ENCODE peak calls at places on chromosome 20, in six cellular contexts. One of them, this sample, is unnamed.
A peak's percentile ranks its signal among the peaks of the same experiment; 100 is the strongest.

GRCh38 chr20:1844723-1845523 is 50.3 kb upstream of the SIRPA start:
- DNase-seq in astrocyte: peak; percentile 43
- DNase-seq in left cardiac atrium: peak; percentile 52
- DNase-seq in C1 segment of cervical spinal cord: no peak
- DNase-seq in central memory CD4-positive, alpha-beta T cell: no peak
- DNase-seq in lower lobe of right lung: peak; percentile 71
- DNase-seq in this sample: peak; percentile 86

GRCh38 chr20:43388267-43389081 is 69.2 kb upstream of the SRSF6 start:
- DNase-seq in astrocyte: peak; percentile 12
- DNase-seq in left cardiac atrium: peak; percentile 86
- DNase-seq in C1 segment of cervical spinal cord: no peak
- DNase-seq in central memory CD4-positive, alpha-beta T cell: no peak
- DNase-seq in lower lobe of right lung: peak; percentile 62
- DNase-seq in this sample: no peak

GRCh38 chr20:63067721-63068560 is 61.2 kb upstream of the BHLHE23 start:
- DNase-seq in astrocyte: no peak
- DNase-seq in left cardiac atrium: peak; percentile 11
- DNase-seq in C1 segment of cervical spinal cord: no peak
- DNase-seq in central memory CD4-positive, alpha-beta T cell: no peak
- DNase-seq in lower lobe of right lung: peak; percentile 35
- DNase-seq in this sample: no peak

GRCh38 chr20:55353206-55353605 is 652.1 kb downstream of the CBLN4 start:
- DNase-seq in astrocyte: no peak
- DNase-seq in left cardiac atrium: no peak
- DNase-seq in C1 segment of cervical spinal cord: no peak
- DNase-seq in central memory CD4-positive, alpha-beta T cell: no peak
- DNase-seq in lower lobe of right lung: no peak
- DNase-seq in this sample: no peak

GRCh38 chr20:39939241-39939865 is 749.7 kb downstream of the MAFB start:
- DNase-seq in astrocyte: peak; percentile 4
- DNase-seq in left cardiac atrium: no peak
- DNase-seq in C1 segment of cervical spinal cord: no peak
- DNase-seq in central memory CD4-positive, alpha-beta T cell: no peak
- DNase-seq in lower lobe of right lung: no peak
- DNase-seq in this sample: no peak

GRCh38 chr20:63387917-63388316 is 26.8 kb upstream of the CHRNA4 start:
- DNase-seq in astrocyte: no peak
- DNase-seq in left cardiac atrium: no peak
- DNase-seq in C1 segment of cervical spinal cord: no peak
- DNase-seq in central memory CD4-positive, alpha-beta T cell: no peak
- DNase-seq in lower lobe of right lung: no peak
- DNase-seq in this sample: no peak

GRCh38 chr20:24962182-24962492 is 13.1 kb downstream of the CST7 start:
- DNase-seq in astrocyte: no peak
- DNase-seq in left cardiac atrium: no peak
- DNase-seq in C1 segment of cervical spinal cord: no peak
- DNase-seq in central memory CD4-positive, alpha-beta T cell: no peak
- DNase-seq in lower lobe of right lung: peak; percentile 10
- DNase-seq in this sample: no peak

GRCh38 chr20:6501061-6501460 is 266.4 kb upstream of the BMP2 start:
- DNase-seq in astrocyte: peak; percentile 87
- DNase-seq in left cardiac atrium: no peak
- DNase-seq in C1 segment of cervical spinal cord: no peak
- DNase-seq in central memory CD4-positive, alpha-beta T cell: no peak
- DNase-seq in lower lobe of right lung: no peak
- DNase-seq in this sample: peak; percentile 74

GRCh38 chr20:33568378-33569289 is 78.7 kb downstream of the CBFA2T2 start:
- DNase-seq in astrocyte: no peak
- DNase-seq in left cardiac atrium: peak; percentile 36
- DNase-seq in C1 segment of cervical spinal cord: no peak
- DNase-seq in central memory CD4-positive, alpha-beta T cell: no peak
- DNase-seq in lower lobe of right lung: no peak
- DNase-seq in this sample: no peak

GRCh38 chr20:53001502-53002301 is 29.5 kb downstream of the TSHZ2 start:
- DNase-seq in astrocyte: peak; percentile 90
- DNase-seq in left cardiac atrium: no peak
- DNase-seq in C1 segment of cervical spinal cord: no peak
- DNase-seq in central memory CD4-positive, alpha-beta T cell: peak; percentile 46
- DNase-seq in lower lobe of right lung: no peak
- DNase-seq in this sample: no peak

GRCh38 chr20:43976577-43976976 is 61.9 kb downstream of the TOX2 start:
- DNase-seq in astrocyte: no peak
- DNase-seq in left cardiac atrium: no peak
- DNase-seq in C1 segment of cervical spinal cord: no peak
- DNase-seq in central memory CD4-positive, alpha-beta T cell: no peak
- DNase-seq in lower lobe of right lung: no peak
- DNase-seq in this sample: no peak

GRCh38 chr20:4109587-4109986 is 94.2 kb upstream of the RNF24 start:
- DNase-seq in astrocyte: no peak
- DNase-seq in left cardiac atrium: no peak
- DNase-seq in C1 segment of cervical spinal cord: no peak
- DNase-seq in central memory CD4-positive, alpha-beta T cell: no peak
- DNase-seq in lower lobe of right lung: no peak
- DNase-seq in this sample: no peak

GRCh38 chr20:6828794-6829423 is 61.4 kb downstream of the BMP2 start:
- DNase-seq in astrocyte: peak; percentile 12
- DNase-seq in left cardiac atrium: peak; percentile 74
- DNase-seq in C1 segment of cervical spinal cord: no peak
- DNase-seq in central memory CD4-positive, alpha-beta T cell: no peak
- DNase-seq in lower lobe of right lung: peak; percentile 50
- DNase-seq in this sample: peak; percentile 35

GRCh38 chr20:17225891-17226409 is 890 bp upstream of the PCSK2 start:
- DNase-seq in astrocyte: no peak
- DNase-seq in left cardiac atrium: no peak
- DNase-seq in C1 segment of cervical spinal cord: no peak
- DNase-seq in central memory CD4-positive, alpha-beta T cell: no peak
- DNase-seq in lower lobe of right lung: peak; percentile 56
- DNase-seq in this sample: no peak

GRCh38 chr20:19699132-19699971 is 58.7 kb upstream of the RIN2 start:
- DNase-seq in astrocyte: peak; percentile 81
- DNase-seq in left cardiac atrium: no peak
- DNase-seq in C1 segment of cervical spinal cord: no peak
- DNase-seq in central memory CD4-positive, alpha-beta T cell: no peak
- DNase-seq in lower lobe of right lung: no peak
- DNase-seq in this sample: peak; percentile 61

GRCh38 chr20:23629017-23629541 is 8.7 kb downstream of the CST3 start:
- DNase-seq in astrocyte: peak; percentile 75
- DNase-seq in left cardiac atrium: peak; percentile 75
- DNase-seq in C1 segment of cervical spinal cord: no peak
- DNase-seq in central memory CD4-positive, alpha-beta T cell: no peak
- DNase-seq in lower lobe of right lung: no peak
- DNase-seq in this sample: peak; percentile 97